ENCODE peak calls at places on chromosomes 16 and 17, in six cellular contexts. J is H1, G is IMR-90, Y is H9, P is neuronal stem cell, O is mesenchymal stem cell. I is an unnamed sample.

GRCh38 chr16:50767197-50767596 is 25.3 kb downstream of the CYLD start:
- DNase-seq in O (no peak), J (no peak), P (no peak), Y (no peak), G (no peak), I (no peak)

GRCh38 chr16:3822366-3823045 is 58.0 kb downstream of the CREBBP start:
- DNase-seq in G (peak; percentile 20), P (no peak), J (no peak), Y (no peak), O (no peak), I (no peak)

GRCh38 chr17:67615736-67616135 is 102.0 kb upstream of the NOL11 start:
- DNase-seq in G (no peak), O (no peak), J (no peak), Y (no peak), P (no peak), I (no peak)

GRCh38 chr17:1413281-1413791 is 13.3 kb upstream of the YWHAE start:
- DNase-seq in J (no peak), O (peak; percentile 73), P (no peak), Y (no peak), G (peak; percentile 86), I (no peak)

GRCh38 chr17:61361084-61361483 is 38.6 kb upstream of the TBX2 start:
- DNase-seq in O (peak; percentile 78), J (no peak), Y (no peak), P (no peak), G (peak; percentile 84), I (no peak)

GRCh38 chr16:82070656-82071369 is 35.8 kb downstream of the HSD17B2 start:
- DNase-seq in O (peak; percentile 30), P (no peak), G (peak; percentile 56), J (no peak), Y (no peak), I (peak; percentile 22)

GRCh38 chr16:78264642-78265041 is 165.2 kb downstream of the WWOX start:
- DNase-seq in G (no peak), J (no peak), O (no peak), P (no peak), Y (no peak), I (no peak)

GRCh38 chr16:56988161-56988947 is 1.0 kb upstream of the NLRC5 start:
- DNase-seq in Y (no peak), G (peak; percentile 37), P (no peak), O (peak; percentile 53), J (no peak), I (no peak)

GRCh38 chr16:59368586-59368985 is 634.5 kb upstream of the GOT2 start:
- DNase-seq in Y (no peak), O (no peak), J (no peak), G (no peak), P (no peak), I (no peak)

GRCh38 chr16:4376126-4376819 is 4.6 kb downstream of the VASN start:
- DNase-seq in G (peak; percentile 84), P (no peak), O (no peak), Y (no peak), J (no peak), I (no peak)

DNA sequence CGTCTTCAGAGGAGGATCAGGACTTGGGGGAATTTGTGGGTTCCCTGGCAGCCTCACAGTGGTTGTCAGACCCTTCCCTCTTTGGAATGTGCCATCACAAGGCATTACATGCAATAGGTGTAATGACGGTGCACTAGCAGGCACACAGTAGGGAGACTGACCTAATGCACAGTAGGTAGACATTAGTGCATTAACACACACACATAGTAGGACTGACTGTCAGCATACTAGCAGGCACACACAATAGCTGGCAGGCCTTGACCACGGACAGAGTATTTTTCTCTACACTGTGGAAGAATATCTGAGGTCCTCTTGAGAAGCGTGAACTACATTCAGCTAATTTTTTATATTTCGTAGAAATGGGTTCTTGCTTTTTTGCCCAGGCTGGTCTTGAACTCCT is 10.9 kb upstream of the UBALD2 start:
- DNase-seq in Y (no peak), J (no peak), O (no peak), G (no peak), P (no peak), I (no peak)
- H3K23ac ChIP-seq in Y (no peak overlapping the region), J (no peak overlapping the region), O (no peak overlapping the region), G (no peak overlapping the region), P (peak overlapping the region; percentile 45), I (no peak overlapping the region)

GRCh38 chr16:66169817-66170216 is 196.7 kb upstream of the CDH5 start:
- DNase-seq in P (no peak), J (no peak), Y (no peak), O (no peak), G (no peak), I (peak; percentile 43)

GRCh38 chr16:66168777-66169176 is 197.7 kb upstream of the CDH5 start:
- DNase-seq in O (no peak), Y (no peak), J (no peak), P (no peak), G (no peak), I (no peak)

GRCh38 chr16:66170989-66171388 is 195.5 kb upstream of the CDH5 start:
- DNase-seq in J (no peak), G (no peak), P (no peak), Y (no peak), O (no peak), I (no peak)

GRCh38 chr16:66175058-66175457 is 191.4 kb upstream of the CDH5 start:
- DNase-seq in G (no peak), P (no peak), O (no peak), J (no peak), Y (no peak), I (no peak)

DNA sequence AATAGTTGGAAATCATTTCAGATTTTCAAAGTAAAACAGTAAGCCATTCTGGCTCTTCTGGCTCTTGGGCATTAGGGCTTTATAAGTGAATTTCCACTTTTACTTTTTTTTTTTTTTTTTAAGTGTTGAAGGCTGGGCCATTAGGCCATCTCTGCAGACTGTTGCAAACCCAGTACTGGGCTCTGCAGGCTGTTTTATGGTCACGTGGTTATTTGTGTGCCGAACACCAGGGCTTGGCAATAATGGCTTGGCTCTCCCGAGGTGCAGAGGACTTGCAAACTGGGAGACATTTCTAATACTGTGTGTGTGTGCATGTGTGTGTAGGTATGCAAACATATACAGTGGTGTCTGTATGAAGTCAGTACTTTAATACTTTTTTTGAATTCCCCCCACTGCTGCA is 194.9 kb upstream of the CDH5 start:
- DNase-seq in Y (no peak), O (no peak), J (no peak), P (no peak), G (no peak), I (no peak)
- H3K4me2 ChIP-seq in Y (no peak overlapping the region), O (no peak overlapping the region), J (no peak overlapping the region), P (no peak overlapping the region), G (no peak overlapping the region), I (no peak overlapping the region)

GRCh38 chr17:50440172-50440837 is 14.3 kb downstream of the ACSF2 start:
- DNase-seq in G (no peak), J (no peak), Y (no peak), P (no peak), O (no peak), I (no peak)
- H3K23ac ChIP-seq in G (no peak overlapping the region), J (no peak overlapping the region), Y (no peak overlapping the region), P (no peak overlapping the region), O (no peak overlapping the region), I (no peak overlapping the region)

DNA sequence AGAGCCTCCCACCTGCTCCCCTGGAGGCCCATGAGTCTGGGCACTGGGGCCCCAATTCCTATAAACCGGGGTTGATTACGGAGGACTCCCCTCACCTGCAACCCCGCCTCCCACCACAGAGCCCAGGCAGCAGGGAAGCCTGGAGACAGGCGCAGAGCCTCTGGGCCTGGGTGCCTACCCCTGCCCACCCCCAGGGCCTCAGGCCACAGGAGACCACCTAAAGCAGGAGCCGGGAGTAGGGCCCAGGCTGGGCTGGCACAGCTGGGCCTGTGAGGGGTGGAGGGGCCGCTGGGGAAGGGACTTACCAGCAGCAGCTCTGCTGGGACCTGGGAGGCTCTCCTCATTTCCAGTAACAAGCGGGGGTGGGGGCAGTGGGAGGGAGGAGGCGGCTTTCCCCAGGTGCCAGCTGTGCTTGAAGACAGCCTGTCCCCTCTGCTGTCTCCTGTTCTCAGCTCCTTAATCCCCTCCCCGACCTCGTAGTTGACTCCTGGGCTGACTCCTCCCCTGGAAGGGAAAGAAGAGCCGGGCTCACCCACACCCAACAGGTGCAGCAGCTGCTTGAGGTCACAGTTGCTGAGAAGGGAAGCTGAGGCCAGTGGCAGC is 46.8 kb downstream of the TMEM235 start:
- DNase-seq in J (no peak), G (no peak), P (no peak), Y (peak; percentile 82), O (no peak), I (peak; percentile 68)
- H3K4me2 ChIP-seq in J (no peak overlapping the region), G (no peak overlapping the region), P (no peak overlapping the region), Y (no peak overlapping the region), O (no peak overlapping the region), I (no peak overlapping the region)

GRCh38 chr16:47854737-47855136 is 301.1 kb downstream of the ABCC12 start:
- DNase-seq in Y (no peak), J (no peak), O (no peak), G (no peak), P (no peak), I (no peak)
- H3K23ac ChIP-seq in Y (no peak overlapping the region), J (no peak overlapping the region), O (no peak overlapping the region), G (no peak overlapping the region), P (peak overlapping the region; percentile 36), I (no peak overlapping the region)

GRCh38 chr16:68328151-68328859 is 17.5 kb downstream of the PRMT7 start:
- DNase-seq in Y (peak; percentile 90), P (peak; percentile 76), G (peak; percentile 83), O (peak; percentile 86), J (peak; percentile 90), I (peak; percentile 97)
- H3K4me2 ChIP-seq in Y (no peak overlapping the region), P (no peak overlapping the region), G (no peak overlapping the region), O (no peak overlapping the region), J (no peak overlapping the region), I (no peak overlapping the region)

GRCh38 chr17:77803726-77804125 is 154.8 kb upstream of the TNRC6C start:
- DNase-seq in Y (no peak), G (no peak), P (no peak), J (no peak), O (no peak), I (no peak)
- H3K23ac ChIP-seq in Y (no peak overlapping the region), G (no peak overlapping the region), P (peak overlapping the region; percentile 83), J (no peak overlapping the region), O (no peak overlapping the region), I (no peak overlapping the region)

DNA sequence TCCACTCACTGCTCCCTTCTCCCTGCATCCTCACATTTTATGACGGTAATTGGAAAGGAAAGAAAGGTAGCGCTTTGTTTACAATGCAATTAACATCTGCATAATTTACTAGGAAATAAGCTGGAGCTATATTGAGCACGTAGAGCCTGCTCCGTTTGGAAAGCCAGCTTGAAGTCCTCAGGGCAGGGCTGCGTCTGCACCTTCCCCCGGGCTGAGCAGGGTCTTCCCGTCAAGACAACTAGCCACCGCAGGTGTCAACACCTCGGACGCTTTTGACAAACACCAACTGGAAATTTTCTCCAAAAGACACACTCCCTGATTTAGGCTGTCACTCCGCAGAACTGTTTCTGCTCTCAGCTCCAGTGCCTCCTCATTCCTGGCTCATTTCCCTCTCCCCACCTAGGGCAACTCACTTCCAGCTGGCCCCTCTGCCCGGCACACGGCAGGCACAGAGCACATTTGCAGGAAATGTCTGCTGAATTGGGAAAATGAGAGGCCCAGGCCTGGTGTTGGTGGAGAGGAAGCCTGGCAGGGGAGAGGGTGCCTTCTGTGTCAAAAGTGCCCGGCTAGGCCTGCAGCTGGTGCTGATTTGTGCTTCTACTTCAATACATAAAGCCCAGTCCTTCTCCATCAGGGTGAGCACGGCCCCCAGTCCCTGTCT is 170.3 kb downstream of the MAF start:
- DNase-seq in G (no peak), Y (no peak), O (no peak), J (no peak), P (no peak), I (no peak)
- H3K4me2 ChIP-seq in G (no peak overlapping the region), Y (no peak overlapping the region), O (no peak overlapping the region), J (no peak overlapping the region), P (no peak overlapping the region), I (no peak overlapping the region)